ENCODE peak calls at places on chromosomes 7 and 10, in seven cellular contexts. G, R, D, Y, V, L and A are unnamed samples.
A peak's percentile ranks its signal among the peaks of the same experiment; 100 is the strongest.

GRCh38 chr10:93376372-93377296 is 105.5 kb downstream of the MYOF start:
- DNase-seq in Y (no peak), L (peak; percentile 90), V (peak; percentile 64), G (peak; percentile 87), R (peak; percentile 26), D (peak; percentile 92), A (peak; percentile 92)

GRCh38 chr10:25113231-25114035 is 61.4 kb upstream of the GPR158 start:
- DNase-seq in Y (no peak), G (peak; percentile 68), L (peak; percentile 53), D (peak; percentile 94), V (peak; percentile 93), R (peak; percentile 85), A (peak; percentile 78)

GRCh38 chr7:23594879-23595604 is 2.1 kb upstream of the CCDC126 start:
- DNase-seq in D (no peak), R (no peak), L (no peak), G (no peak), Y (no peak), V (no peak), A (no peak)

GRCh38 chr10:12634532-12634931 is 285.2 kb downstream of the CAMK1D start:
- DNase-seq in D (no peak), R (no peak), V (no peak), G (no peak), Y (no peak), L (no peak), A (no peak)

GRCh38 chr10:70799124-70799523 is 13.9 kb upstream of the TBATA start:
- DNase-seq in D (no peak), L (no peak), Y (no peak), V (no peak), R (no peak), G (peak; percentile 52), A (no peak)

GRCh38 chr7:73822319-73823173 is 8.2 kb upstream of the CLDN4 start:
- DNase-seq in R (no peak), L (peak; percentile 97), V (peak; percentile 92), G (peak; percentile 94), D (peak; percentile 71), Y (no peak), A (peak; percentile 99)

GRCh38 chr7:22295402-22296264 is 61.3 kb downstream of the RAPGEF5 start:
- DNase-seq in G (peak; percentile 35), R (no peak), L (no peak), V (no peak), Y (no peak), D (no peak), A (peak; percentile 3)

GRCh38 chr10:113169853-113170455 is 219.9 kb downstream of the TCF7L2 start:
- DNase-seq in Y (no peak), R (no peak), L (no peak), V (no peak), G (peak; percentile 18), D (no peak), A (no peak)

GRCh38 chr10:55058800-55059199 is 257.8 kb upstream of the PCDH15 start:
- DNase-seq in R (no peak), V (no peak), G (no peak), L (no peak), Y (no peak), D (no peak), A (no peak)

GRCh38 chr10:123272171-123272570 is 118.0 kb downstream of the BUB3 start:
- DNase-seq in G (no peak), D (no peak), V (no peak), L (no peak), Y (no peak), R (no peak), A (no peak)

GRCh38 chr7:47336178-47337020 is 245.5 kb downstream of the TNS3 start:
- DNase-seq in G (peak; percentile 93), D (peak; percentile 67), R (no peak), V (peak; percentile 50), L (peak; percentile 81), Y (no peak), A (peak; percentile 74)

GRCh38 chr7:124652237-124652636 is 113.4 kb downstream of the GPR37 start:
- DNase-seq in R (no peak), Y (no peak), D (no peak), G (peak; percentile 3), L (peak; percentile 83), V (no peak), A (peak; percentile 52)

GRCh38 chr10:71600856-71601255 is 118.7 kb downstream of the C10orf105 start:
- DNase-seq in Y (no peak), L (peak; percentile 55), R (no peak), D (peak; percentile 85), G (peak; percentile 91), V (no peak), A (peak; percentile 84)

GRCh38 chr7:106022193-106022821 is 59.2 kb downstream of the CDHR3 start:
- DNase-seq in Y (peak; percentile 86), G (no peak), D (no peak), R (peak; percentile 45), V (no peak), L (no peak), A (no peak)

GRCh38 chr7:159091041-159091440 is 53.6 kb downstream of the VIPR2 start:
- DNase-seq in D (no peak), G (no peak), L (no peak), V (peak; percentile 15), R (peak; percentile 1), Y (no peak), A (no peak)

GRCh38 chr10:43585046-43585445 is 10.6 kb upstream of the ZNF239 start:
- DNase-seq in L (peak; percentile 64), G (no peak), D (no peak), R (no peak), V (no peak), Y (no peak), A (no peak)

GRCh38 chr10:112774808-112775207 is 175.2 kb upstream of the TCF7L2 start:
- DNase-seq in G (no peak), L (no peak), V (no peak), Y (no peak), R (no peak), D (no peak), A (no peak)

GRCh38 chr7:25558605-25559004 is 330.3 kb upstream of the NPVF start:
- DNase-seq in L (no peak), D (no peak), Y (no peak), V (no peak), R (no peak), G (no peak), A (no peak)

GRCh38 chr7:121954803-121955202 is 81.8 kb downstream of the PTPRZ1 start:
- DNase-seq in L (peak; percentile 85), R (no peak), D (peak; percentile 31), V (no peak), Y (no peak), G (peak; percentile 72), A (peak; percentile 59)

GRCh38 chr10:76459016-76459415 is 1027.6 kb downstream of the LRMDA start:
- DNase-seq in Y (no peak), G (no peak), L (no peak), R (no peak), V (no peak), D (no peak), A (no peak)

GRCh38 chr10:73495884-73496674 is at the start of gene PPP3CB:
- DNase-seq in V (peak; percentile 95), L (peak; percentile 97), D (peak; percentile 98), G (peak; percentile 98), Y (peak; percentile 93), R (peak; percentile 91), A (peak; percentile 96)

GRCh38 chr10:97612386-97612785 is 20.9 kb downstream of the MORN4 start:
- DNase-seq in Y (no peak), V (peak; percentile 69), D (peak; percentile 76), L (peak; percentile 55), R (no peak), G (peak; percentile 55), A (peak; percentile 69)

GRCh38 chr10:132104471-132105301 is 38.9 kb downstream of the JAKMIP3 start:
- DNase-seq in D (no peak), Y (peak; percentile 41), L (no peak), V (no peak), R (peak; percentile 17), G (no peak), A (no peak)

GRCh38 chr7:6705959-6706665 is 635 bp downstream of the ZNF12 start:
- DNase-seq in V (peak; percentile 62), R (peak; percentile 28), D (peak; percentile 42), Y (peak; percentile 49), G (peak; percentile 49), L (peak; percentile 33), A (peak; percentile 18)

GRCh38 chr10:87094373-87095240 is at the start of the genes GLUD1 and SHLD2:
- DNase-seq in L (peak; percentile 84), D (peak; percentile 96), V (peak; percentile 94), R (peak; percentile 92), G (peak; percentile 90), Y (peak; percentile 91), A (peak; percentile 96)

GRCh38 chr7:96075510-96076349 is 246.2 kb downstream of the SLC25A13 start:
- DNase-seq in D (peak; percentile 67), G (peak; percentile 57), R (peak; percentile 63), L (peak; percentile 56), V (peak; percentile 74), Y (peak; percentile 66), A (peak; percentile 50)

GRCh38 chr7:157684157-157684595 is 347.4 kb downstream of the DNAJB6 start:
- DNase-seq in R (peak; percentile 18), L (no peak), Y (no peak), V (no peak), D (no peak), G (no peak), A (no peak)
- H3K4me3 ChIP-seq in R (peak overlapping the region; percentile 42), L (no peak overlapping the region), Y (no peak overlapping the region), V (no peak overlapping the region), D (no peak overlapping the region), G (no peak overlapping the region), A (peak overlapping the region; percentile 38)

GRCh38 chr10:128268015-128268722 is 141.9 kb upstream of the MKI67 start:
- DNase-seq in G (no peak), V (peak; percentile 53), R (no peak), L (no peak), Y (no peak), D (peak; percentile 34), A (no peak)
- TF ChIP-seq CTCF in G (peak; percentile 28), V (no peak), R (no peak), L (peak; percentile 26), Y (no peak), D (no peak), A (no peak)

DNA sequence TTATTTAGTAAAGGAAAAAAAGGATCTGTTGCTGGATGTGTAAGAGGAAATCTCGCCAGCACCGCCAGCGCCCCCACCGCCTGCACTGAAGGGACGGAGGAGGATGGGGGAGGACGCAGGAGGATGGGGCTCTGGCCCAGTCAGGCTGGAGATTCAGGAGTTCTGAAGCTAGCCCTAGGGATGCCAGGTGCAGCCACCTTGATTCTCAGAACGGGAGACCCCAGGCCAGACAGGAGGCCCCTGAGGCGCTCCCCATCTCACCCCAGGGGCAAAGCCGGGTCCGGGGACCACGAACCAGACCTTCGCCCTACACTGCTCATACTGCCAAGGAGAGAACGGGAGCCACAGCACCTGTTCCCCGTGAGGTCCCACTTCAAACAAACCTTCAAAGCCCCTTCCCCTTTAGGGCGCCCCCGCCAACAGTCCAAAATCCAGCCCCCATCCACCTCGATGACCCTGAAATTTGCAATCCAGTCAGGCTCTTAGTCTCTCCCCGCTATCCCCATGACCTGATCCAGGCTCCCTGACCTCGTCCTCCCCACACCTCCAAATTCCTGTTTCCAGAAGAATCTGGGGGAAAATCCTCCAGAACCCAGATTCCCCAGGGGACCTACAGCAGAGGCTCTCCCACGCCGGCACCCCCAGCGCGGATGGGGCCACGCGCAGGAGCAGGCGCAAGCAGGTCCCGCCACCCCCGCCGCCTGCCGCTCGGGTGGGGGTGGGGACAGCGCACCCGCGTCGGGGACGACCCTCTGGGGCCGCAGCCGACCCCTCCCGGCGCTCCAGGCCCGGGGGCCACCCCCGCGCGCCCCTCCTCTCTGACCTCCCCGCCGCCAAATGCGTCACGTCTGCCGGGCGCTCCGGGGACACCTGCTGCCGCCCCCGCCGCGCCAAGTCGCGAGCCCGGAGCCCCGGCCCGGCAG is 929 bp downstream of the CAMK2B start:
- DNase-seq in L (no peak), R (no peak), V (peak; percentile 64), Y (no peak), D (no peak), G (no peak), A (no peak)
- H3K4me3 ChIP-seq in L (no peak overlapping the region), R (peak overlapping the region; percentile 16), V (no peak overlapping the region), Y (no peak overlapping the region), D (no peak overlapping the region), G (no peak overlapping the region), A (no peak overlapping the region)

GRCh38 chr7:141974831-141975230 is 1.3 kb upstream of the TAS2R38 start:
- DNase-seq in Y (no peak), G (no peak), V (no peak), R (peak; percentile 46), D (no peak), L (no peak), A (no peak)
- TF ChIP-seq CTCF in Y (no peak), G (peak; percentile 8), V (no peak), R (peak; percentile 26), D (peak; percentile 18), L (no peak), A (no peak)